ENCODE peak calls at places on chromosomes 1 and 21, in seven cellular contexts. J is OCI-LY7, S is HCT116, H is thoracic aorta, B is stomach, Q is vagina, E is GM23338. C is an unnamed sample. For H3K36me3, the result is how much of the 10 kb centered on the place peaks cover.

GRCh38 chr1:87826639-87827345 is 498.1 kb downstream of the LMO4 start:
- DNase-seq in Q (no peak), S (no peak), J (peak), E (no peak), B (no peak), H (no peak), C (peak)

GRCh38 chr1:7006996-7007871 is 222.0 kb downstream of the CAMTA1 start:
- DNase-seq in E (no peak), Q (no peak), S (no peak), B (no peak), J (no peak), H (no peak), C (no peak)

GRCh38 chr1:224358288-224358687 is 1.6 kb downstream of the CNIH4 start:
- DNase-seq in B (no peak), Q (no peak), S (no peak), J (no peak), H (no peak), E (no peak), C (no peak)

GRCh38 chr1:114292194-114292593 is 138.5 kb upstream of the SYT6 start:
- DNase-seq in Q (no peak), J (no peak), H (no peak), B (no peak), S (no peak), E (peak), C (no peak)

GRCh38 chr1:224377676-224378006 is 21.0 kb downstream of the CNIH4 start:
- DNase-seq in B (no peak), J (no peak), Q (no peak), E (no peak), H (no peak), S (no peak), C (no peak)

GRCh38 chr1:100184536-100184935 is 6.5 kb upstream of the LRRC39 start:
- DNase-seq in S (no peak), J (peak), H (no peak), E (no peak), B (no peak), Q (no peak), C (no peak)

GRCh38 chr1:15188145-15188544 is 34.6 kb downstream of the TMEM51 start:
- DNase-seq in H (no peak), Q (no peak), S (no peak), B (no peak), E (no peak), J (no peak), C (no peak)

GRCh38 chr1:197224160-197224559 is 43.9 kb upstream of the CRB1 start:
- DNase-seq in E (no peak), J (no peak), B (no peak), H (no peak), S (no peak), Q (no peak), C (no peak)

GRCh38 chr1:212110617-212111016 is 75.1 kb downstream of the DTL start:
- DNase-seq in Q (no peak), B (peak), J (no peak), H (no peak), E (no peak), S (no peak), C (no peak)

GRCh38 chr1:89724369-89725015 is 91.6 kb downstream of the LRRC8C start:
- DNase-seq in S (no peak), Q (no peak), H (no peak), B (no peak), E (no peak), J (peak), C (no peak)

GRCh38 chr1:192974701-192975100 is 84.5 kb downstream of the UCHL5 start:
- DNase-seq in J (no peak), E (no peak), Q (no peak), H (no peak), B (no peak), S (peak), C (no peak)

GRCh38 chr1:172185206-172185605 is 235.3 kb upstream of the C1orf105 start:
- DNase-seq in H (no peak), S (no peak), E (peak), J (peak), B (no peak), Q (no peak), C (no peak)

GRCh38 chr1:70458120-70458519 is 47.1 kb downstream of the CTH start:
- DNase-seq in S (no peak), E (no peak), J (no peak), B (no peak), Q (no peak), H (no peak), C (no peak)

GRCh38 chr1:24688033-24688432 is 44.9 kb downstream of the SRRM1 start:
- DNase-seq in E (no peak), Q (no peak), H (no peak), J (no peak), S (no peak), B (no peak), C (no peak)

GRCh38 chr1:203359010-203359571 is 8.2 kb upstream of the FMOD start:
- DNase-seq in Q (no peak), H (no peak), E (no peak), J (no peak), B (no peak), S (no peak), C (no peak)

GRCh38 chr1:116064616-116065015 is 46.6 kb upstream of the MAB21L3 start:
- DNase-seq in B (no peak), J (no peak), Q (no peak), S (no peak), H (no peak), E (no peak), C (no peak)

GRCh38 chr1:64675718-64676345 is 69.0 kb upstream of the RAVER2 start:
- DNase-seq in J (peak), E (peak), H (no peak), Q (no peak), B (no peak), S (no peak), C (no peak)

GRCh38 chr1:216566809-216567208 is 143.6 kb upstream of the USH2A start:
- DNase-seq in S (no peak), E (peak), Q (no peak), J (no peak), B (no peak), H (no peak), C (no peak)

GRCh38 chr1:169711469-169712308 is at the start of gene SELL:
- DNase-seq in E (peak), Q (no peak), B (peak), J (peak), H (no peak), S (peak), C (peak)

GRCh38 chr1:151062738-151063371 is 2.7 kb downstream of the MLLT11 start:
- DNase-seq in Q (no peak), J (no peak), H (no peak), E (no peak), B (no peak), S (no peak), C (no peak)

GRCh38 chr1:25899792-25900191 is 6.4 kb downstream of the STMN1 start:
- DNase-seq in S (no peak), H (no peak), J (no peak), Q (no peak), E (no peak), B (no peak), C (no peak)

GRCh38 chr21:46005081-46005480 is 23.5 kb downstream of the COL6A1 start:
- DNase-seq in B (no peak), H (no peak), E (no peak), Q (peak), S (no peak), J (no peak), C (peak)

GRCh38 chr1:183733610-183734219 is 71.2 kb upstream of the RGL1 start:
- DNase-seq in S (no peak), H (no peak), B (no peak), E (no peak), Q (no peak), J (no peak), C (no peak)

GRCh38 chr1:18575620-18576019 is 55.0 kb upstream of the PAX7 start:
- DNase-seq in J (peak), S (peak), H (no peak), Q (no peak), B (peak), E (peak), C (peak)

GRCh38 chr1:17121881-17122280 is 2.6 kb upstream of the PADI2 start:
- DNase-seq in Q (no peak), J (no peak), S (no peak), B (no peak), E (no peak), H (no peak), C (no peak)

GRCh38 chr1:109732390-109732763 is 8.5 kb downstream of the GSTM3 start:
- DNase-seq in J (no peak), Q (no peak), B (no peak), E (no peak), H (no peak), S (no peak), C (no peak)

GRCh38 chr21:31630062-31630711 is 29.3 kb upstream of the SOD1 start:
- DNase-seq in J (no peak), E (no peak), H (peak), S (peak), B (peak), Q (no peak), C (no peak)

GRCh38 chr1:27487927-27488522 is 1.9 kb downstream of the WASF2 start:
- DNase-seq in Q (no peak), E (no peak), J (peak), B (no peak), S (no peak), H (no peak), C (no peak)

GRCh38 chr1:231315887-231316286 is 21.8 kb downstream of the EXOC8 start:
- DNase-seq in S (peak), H (no peak), B (peak), Q (peak), E (peak), J (peak), C (peak)

GRCh38 chr21:45514311-45515021 is 27.8 kb downstream of the SLC19A1 start:
- DNase-seq in B (no peak), S (no peak), J (no peak), E (no peak), H (no peak), Q (no peak), C (no peak)

GRCh38 chr1:32240140-32240951 is 6.7 kb upstream of the FAM167B start:
- DNase-seq in B (peak), E (peak), J (peak), S (peak), H (peak), Q (no peak), C (peak)

GRCh38 chr1:32242341-32242851 is 4.6 kb upstream of the FAM167B start:
- DNase-seq in J (no peak), Q (no peak), E (peak), H (no peak), B (no peak), S (no peak), C (peak)

GRCh38 chr1:32239790-32240139 is 7.3 kb upstream of the FAM167B start:
- DNase-seq in Q (no peak), S (no peak), J (no peak), B (no peak), H (no peak), E (no peak), C (peak)

GRCh38 chr1:32241011-32241763 is 5.8 kb upstream of the FAM167B start:
- DNase-seq in J (no peak), S (no peak), B (peak), H (peak), Q (peak), E (peak), C (peak)

DNA sequence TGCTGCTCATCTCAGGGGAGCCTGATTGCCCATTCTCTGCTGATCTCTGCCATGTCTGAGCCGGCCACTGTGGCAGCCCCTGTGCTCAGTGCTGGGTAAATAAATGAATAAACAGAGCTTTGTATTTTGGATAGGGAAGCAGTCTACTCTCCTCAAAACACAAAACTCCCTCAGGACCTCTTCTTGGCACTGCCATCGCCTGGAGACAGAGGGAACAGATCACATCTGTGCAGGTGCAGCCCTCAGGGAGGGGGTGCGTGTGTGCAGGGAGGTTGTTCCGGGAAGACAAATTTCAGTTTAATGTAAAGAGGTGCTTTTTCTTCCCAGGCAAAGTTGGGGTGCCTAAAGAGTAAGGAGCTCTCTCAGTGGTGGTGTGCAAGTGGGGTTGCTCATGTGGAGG is 7.7 kb upstream of the FAM167B start:
- DNase-seq in E (peak), Q (no peak), B (no peak), J (no peak), H (no peak), S (no peak), C (peak)
- H3K27ac ChIP-seq in E (no peak), Q (peak), B (peak), J (no peak), H (no peak), S (peak), C (no peak)

GRCh38 chr1:23051510-23051909 is 32.2 kb downstream of the KDM1A start:
- DNase-seq in B (no peak), H (no peak), S (no peak), E (no peak), Q (no peak), J (no peak), C (no peak)
- H3K36me3 ChIP-seq in B (under half), H (under half), S (under half), E (under half), Q (under half), J (half or more), C (under half)

GRCh38 chr1:178055779-178056471 is 38.0 kb upstream of the RASAL2 start:
- DNase-seq in B (peak), S (peak), E (no peak), H (no peak), J (peak), Q (no peak), C (peak)
- TF ChIP-seq CTCF in B (no peak), S (peak), E (peak), H (no peak), J (peak), Q (no peak), C (no peak)

GRCh38 chr1:21653744-21654100 is 15.4 kb downstream of the RAP1GAP start:
- DNase-seq in E (no peak), Q (no peak), B (no peak), S (no peak), H (no peak), J (no peak), C (no peak)
- H3K27ac ChIP-seq in E (no peak), Q (no peak), B (peak), S (no peak), H (no peak), J (no peak), C (no peak)

GRCh38 chr21:39168800-39169199 is 14.5 kb downstream of the PSMG1 start:
- DNase-seq in E (no peak), H (no peak), J (no peak), B (no peak), S (no peak), Q (no peak), C (no peak)
- H3K36me3 ChIP-seq in E (under half), H (under half), J (under half), B (under half), S (under half), Q (under half), C (under half)

GRCh38 chr1:155308493-155309422 is at the start of gene FDPS:
- DNase-seq in J (peak), E (peak), S (peak), Q (peak), H (peak), B (peak), C (peak)
- TF ChIP-seq CTCF in J (no peak), E (no peak), S (no peak), Q (peak), H (peak), B (no peak), C (no peak)

GRCh38 chr1:209850342-209850979 is 22.7 kb downstream of the UTP25 start:
- DNase-seq in B (peak), Q (no peak), H (no peak), J (peak), E (peak), S (peak), C (no peak)

GRCh38 chr1:209853677-209854076 is 25.9 kb downstream of the UTP25 start:
- DNase-seq in H (no peak), E (no peak), Q (no peak), B (no peak), J (no peak), S (no peak), C (no peak)

GRCh38 chr1:209845405-209845725 is 17.6 kb downstream of the UTP25 start:
- DNase-seq in J (no peak), E (no peak), H (no peak), Q (no peak), S (no peak), B (no peak), C (no peak)

GRCh38 chr1:209844695-209845404 is 17.1 kb downstream of the UTP25 start:
- DNase-seq in B (no peak), E (no peak), H (no peak), S (no peak), Q (no peak), J (no peak), C (no peak)

DNA sequence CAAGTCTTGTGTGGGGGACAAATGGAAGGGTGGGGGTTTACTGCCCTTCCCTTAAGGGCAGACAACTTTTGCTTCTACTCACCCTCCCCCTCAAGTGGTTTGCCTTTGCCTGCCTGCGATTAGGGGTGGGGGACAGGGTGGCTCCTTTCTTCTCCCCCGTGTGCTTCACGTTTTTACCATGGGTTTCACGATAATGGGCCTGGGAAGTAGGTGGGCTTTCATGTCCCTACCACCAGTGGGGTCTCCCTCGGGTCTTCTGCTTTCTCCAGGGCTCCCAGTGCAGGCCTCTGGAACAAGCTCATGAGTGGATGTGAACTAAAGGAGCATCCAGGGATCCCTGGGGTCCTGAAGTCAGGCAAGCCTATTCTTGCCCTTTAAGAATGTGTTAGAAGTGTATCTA is 21.6 kb downstream of the UTP25 start:
- DNase-seq in S (no peak), B (no peak), J (no peak), Q (no peak), E (no peak), H (no peak), C (no peak)
- H3K27ac ChIP-seq in S (no peak), B (no peak), J (no peak), Q (no peak), E (no peak), H (no peak), C (no peak)